ENCODE peak calls at places on chromosome 1, in six cellular contexts. One of them, this sample, is unnamed.
A peak's percentile ranks its signal among the peaks of the same experiment; 100 is the strongest.

GRCh38 chr1:77832889-77833288 is 53.4 kb downstream of the MIGA1 start:
- DNase-seq in GM12878: no peak
- DNase-seq in endothelial cell of umbilical vein: peak; percentile 90
- DNase-seq in A549: no peak
- DNase-seq in K562: no peak
- DNase-seq in HepG2: no peak
- DNase-seq in this sample: no peak

GRCh38 chr1:205977348-205978014 is 25.7 kb downstream of the RAB7B start:
- DNase-seq in endothelial cell of umbilical vein: peak; percentile 68
- DNase-seq in K562: peak; percentile 92
- DNase-seq in HepG2: peak; percentile 67
- DNase-seq in GM12878: peak; percentile 23
- DNase-seq in A549: peak; percentile 81
- DNase-seq in this sample: peak; percentile 83

GRCh38 chr1:229180161-229180560 is 90.8 kb upstream of the RAB4A start:
- DNase-seq in GM12878: no peak
- DNase-seq in A549: no peak
- DNase-seq in HepG2: no peak
- DNase-seq in endothelial cell of umbilical vein: no peak
- DNase-seq in K562: no peak
- DNase-seq in this sample: no peak

GRCh38 chr1:160352555-160352954 is 9.4 kb downstream of the NCSTN start:
- DNase-seq in GM12878: no peak
- DNase-seq in K562: no peak
- DNase-seq in A549: no peak
- DNase-seq in endothelial cell of umbilical vein: no peak
- DNase-seq in HepG2: no peak
- DNase-seq in this sample: no peak

GRCh38 chr1:21834094-21834493 is 22.0 kb downstream of the LDLRAD2 start:
- DNase-seq in HepG2: peak; percentile 24
- DNase-seq in endothelial cell of umbilical vein: no peak
- DNase-seq in A549: no peak
- DNase-seq in K562: no peak
- DNase-seq in GM12878: no peak
- DNase-seq in this sample: no peak

GRCh38 chr1:184970691-184971161 is 3.6 kb downstream of the NIBAN1 start:
- DNase-seq in GM12878: no peak
- DNase-seq in A549: no peak
- DNase-seq in HepG2: no peak
- DNase-seq in K562: no peak
- DNase-seq in endothelial cell of umbilical vein: no peak
- DNase-seq in this sample: no peak

GRCh38 chr1:54291276-54292014 is 91.5 kb downstream of the MRPL37 start:
- DNase-seq in HepG2: no peak
- DNase-seq in endothelial cell of umbilical vein: no peak
- DNase-seq in K562: no peak
- DNase-seq in A549: no peak
- DNase-seq in GM12878: no peak
- DNase-seq in this sample: no peak

GRCh38 chr1:40462956-40463590 is 12.8 kb downstream of the ZFP69B start:
- DNase-seq in K562: no peak
- DNase-seq in GM12878: no peak
- DNase-seq in A549: peak; percentile 11
- DNase-seq in HepG2: no peak
- DNase-seq in endothelial cell of umbilical vein: no peak
- DNase-seq in this sample: no peak

GRCh38 chr1:38784452-38785284 is 74.9 kb downstream of the RRAGC start:
- DNase-seq in endothelial cell of umbilical vein: no peak
- DNase-seq in GM12878: no peak
- DNase-seq in K562: peak; percentile 69
- DNase-seq in A549: no peak
- DNase-seq in HepG2: no peak
- DNase-seq in this sample: no peak

GRCh38 chr1:167305705-167306277 is 85.1 kb downstream of the POU2F1 start:
- DNase-seq in K562: no peak
- DNase-seq in HepG2: no peak
- DNase-seq in endothelial cell of umbilical vein: peak; percentile 39
- DNase-seq in A549: no peak
- DNase-seq in GM12878: no peak
- DNase-seq in this sample: no peak

GRCh38 chr1:53316742-53317650 is 10.9 kb downstream of the LRP8 start:
- DNase-seq in K562: no peak
- DNase-seq in endothelial cell of umbilical vein: no peak
- DNase-seq in HepG2: no peak
- DNase-seq in A549: no peak
- DNase-seq in GM12878: no peak
- DNase-seq in this sample: no peak

GRCh38 chr1:91166106-91166712 is 144.4 kb upstream of the ZNF644 start:
- DNase-seq in endothelial cell of umbilical vein: peak; percentile 53
- DNase-seq in K562: peak; percentile 71
- DNase-seq in HepG2: peak; percentile 56
- DNase-seq in A549: peak; percentile 61
- DNase-seq in GM12878: no peak
- DNase-seq in this sample: peak; percentile 62

GRCh38 chr1:22259581-22260282 is 116.8 kb upstream of the WNT4 start:
- DNase-seq in A549: peak; percentile 86
- DNase-seq in HepG2: no peak
- DNase-seq in K562: no peak
- DNase-seq in GM12878: no peak
- DNase-seq in endothelial cell of umbilical vein: no peak
- DNase-seq in this sample: no peak

GRCh38 chr1:163747261-163747660 is 425.5 kb downstream of the NUF2 start:
- DNase-seq in K562: no peak
- DNase-seq in HepG2: no peak
- DNase-seq in A549: no peak
- DNase-seq in GM12878: no peak
- DNase-seq in endothelial cell of umbilical vein: no peak
- DNase-seq in this sample: no peak

GRCh38 chr1:203278087-203278884 is 27.0 kb upstream of the BTG2 start:
- DNase-seq in endothelial cell of umbilical vein: peak; percentile 48
- DNase-seq in A549: no peak
- DNase-seq in GM12878: no peak
- DNase-seq in HepG2: no peak
- DNase-seq in K562: no peak
- DNase-seq in this sample: peak; percentile 45

GRCh38 chr1:173333581-173333980 is 126.5 kb upstream of the TNFSF4 start:
- DNase-seq in endothelial cell of umbilical vein: no peak
- DNase-seq in A549: no peak
- DNase-seq in K562: no peak
- DNase-seq in GM12878: peak; percentile 53
- DNase-seq in HepG2: no peak
- DNase-seq in this sample: no peak

GRCh38 chr1:25820247-25821111 is 725 bp downstream of the MTFR1L start:
- DNase-seq in K562: peak; percentile 79
- DNase-seq in GM12878: peak; percentile 50
- DNase-seq in A549: peak; percentile 32
- DNase-seq in endothelial cell of umbilical vein: peak; percentile 51
- DNase-seq in HepG2: peak; percentile 69
- DNase-seq in this sample: peak; percentile 88

GRCh38 chr1:184449916-184450315 is 63.1 kb downstream of the C1orf21 start:
- DNase-seq in K562: no peak
- DNase-seq in GM12878: no peak
- DNase-seq in A549: no peak
- DNase-seq in HepG2: no peak
- DNase-seq in endothelial cell of umbilical vein: no peak
- DNase-seq in this sample: no peak

GRCh38 chr1:172135923-172136610 is 284.4 kb upstream of the C1orf105 start:
- DNase-seq in endothelial cell of umbilical vein: peak; percentile 44
- DNase-seq in A549: no peak
- DNase-seq in GM12878: no peak
- DNase-seq in HepG2: no peak
- DNase-seq in K562: no peak
- DNase-seq in this sample: no peak

GRCh38 chr1:171431994-171432393 is 53.3 kb upstream of the PRRC2C start:
- DNase-seq in GM12878: no peak
- DNase-seq in K562: no peak
- DNase-seq in A549: no peak
- DNase-seq in HepG2: no peak
- DNase-seq in endothelial cell of umbilical vein: no peak
- DNase-seq in this sample: no peak

GRCh38 chr1:246210751-246211150 is 296.3 kb downstream of the SMYD3 start:
- DNase-seq in HepG2: no peak
- DNase-seq in GM12878: no peak
- DNase-seq in endothelial cell of umbilical vein: no peak
- DNase-seq in A549: no peak
- DNase-seq in K562: no peak
- DNase-seq in this sample: no peak

GRCh38 chr1:55720243-55720642 is 505.1 kb upstream of the USP24 start:
- DNase-seq in K562: no peak
- DNase-seq in A549: no peak
- DNase-seq in HepG2: no peak
- DNase-seq in endothelial cell of umbilical vein: no peak
- DNase-seq in GM12878: no peak
- DNase-seq in this sample: no peak

GRCh38 chr1:244048566-244049141 is 2.4 kb upstream of the ZBTB18 start:
- DNase-seq in HepG2: no peak
- DNase-seq in endothelial cell of umbilical vein: no peak
- DNase-seq in A549: no peak
- DNase-seq in K562: no peak
- DNase-seq in GM12878: no peak
- DNase-seq in this sample: peak; percentile 60

GRCh38 chr1:66505671-66506392 is 28.1 kb upstream of the SGIP1 start:
- DNase-seq in K562: no peak
- DNase-seq in HepG2: no peak
- DNase-seq in endothelial cell of umbilical vein: peak; percentile 86
- DNase-seq in A549: no peak
- DNase-seq in GM12878: no peak
- DNase-seq in this sample: no peak

GRCh38 chr1:184791199-184791935 is 36.7 kb upstream of the EDEM3 start:
- DNase-seq in endothelial cell of umbilical vein: peak; percentile 17
- DNase-seq in GM12878: no peak
- DNase-seq in HepG2: no peak
- DNase-seq in K562: no peak
- DNase-seq in A549: no peak
- DNase-seq in this sample: no peak

DNA sequence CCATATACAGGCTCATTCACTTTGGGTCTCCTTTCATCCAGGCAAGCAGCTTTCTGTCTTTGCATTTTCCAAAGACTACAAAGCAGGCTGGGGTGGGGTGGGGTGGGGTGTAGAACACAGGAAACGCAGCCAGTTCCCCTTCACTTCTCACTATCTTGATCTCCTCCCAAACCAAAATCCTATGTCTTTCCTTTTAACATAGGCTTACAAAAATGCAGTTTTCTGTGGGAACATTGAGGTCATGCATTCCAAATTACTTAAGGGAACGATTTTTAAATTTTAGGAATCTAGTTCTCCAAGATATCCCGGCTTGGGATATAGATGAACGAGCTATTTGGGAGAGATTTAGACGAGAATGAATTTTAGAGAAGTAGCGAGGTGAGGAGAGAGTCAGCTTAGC is 948 bp upstream of the STX12 start:
- DNase-seq in endothelial cell of umbilical vein: no peak
- DNase-seq in HepG2: no peak
- DNase-seq in K562: no peak
- DNase-seq in GM12878: no peak
- DNase-seq in A549: no peak
- DNase-seq in this sample: no peak
- H3K4me3 ChIP-seq in endothelial cell of umbilical vein: no peak overlapping the region
- H3K4me3 ChIP-seq in HepG2: peak overlapping the region; percentile 77
- H3K4me3 ChIP-seq in K562: no peak overlapping the region
- H3K4me3 ChIP-seq in GM12878: peak overlapping the region; percentile 46
- H3K4me3 ChIP-seq in A549: peak overlapping the region; percentile 84
- H3K4me3 ChIP-seq in this sample: peak overlapping the region; percentile 91

DNA sequence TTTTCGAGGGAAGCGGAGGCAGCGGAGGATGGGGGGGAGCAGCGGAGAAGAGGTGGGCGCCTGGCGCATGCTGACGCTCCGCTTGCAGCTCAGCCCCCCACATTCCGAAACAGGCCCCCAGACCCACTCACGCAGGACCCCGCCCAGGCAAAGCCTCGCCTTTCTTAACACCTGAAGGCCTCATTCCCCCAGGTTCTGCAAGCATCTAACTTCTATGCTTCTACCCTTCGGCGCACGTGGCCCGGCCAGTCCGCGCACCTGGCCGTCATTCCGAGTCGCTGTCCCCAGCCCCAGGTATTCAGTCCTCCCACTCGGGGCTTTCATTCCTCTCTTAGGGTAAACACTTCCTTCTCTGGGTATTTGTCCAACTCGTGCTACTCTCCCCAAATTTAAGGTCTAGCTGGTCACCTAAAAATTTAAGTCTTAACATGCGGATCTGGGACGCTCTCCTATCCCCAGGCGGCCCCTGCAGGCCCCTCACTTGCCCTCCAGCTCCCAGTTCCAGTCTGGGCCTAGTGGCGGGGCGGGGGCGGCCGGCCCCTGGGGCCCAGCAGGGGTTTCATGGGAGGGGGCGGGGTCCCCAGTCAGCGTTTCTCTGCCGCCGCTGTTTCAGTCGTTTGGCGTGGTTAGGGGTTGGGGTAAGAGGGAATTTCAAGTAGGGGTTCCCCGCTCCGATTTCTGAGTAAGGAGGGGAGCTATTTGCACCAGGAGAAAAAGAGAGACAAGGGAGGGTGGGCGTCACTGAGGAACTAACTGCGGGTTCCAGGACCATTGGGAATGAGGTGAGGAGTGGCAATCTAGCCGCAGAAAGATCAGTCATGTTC is 2.7 kb upstream of the ZBTB7B start:
- DNase-seq in GM12878: no peak
- DNase-seq in HepG2: peak; percentile 41
- DNase-seq in K562: peak; percentile 78
- DNase-seq in endothelial cell of umbilical vein: peak; percentile 31
- DNase-seq in A549: peak; percentile 50
- DNase-seq in this sample: peak; percentile 89
- TF ChIP-seq CTCF in GM12878: no peak
- TF ChIP-seq CTCF in HepG2: peak; percentile 27
- TF ChIP-seq CTCF in K562: no peak
- TF ChIP-seq CTCF in endothelial cell of umbilical vein: no peak
- TF ChIP-seq CTCF in A549: no peak
- TF ChIP-seq CTCF in this sample: no peak

GRCh38 chr1:45331436-45332345 is 5.0 kb downstream of the HPDL start:
- DNase-seq in HepG2: no peak
- DNase-seq in A549: no peak
- DNase-seq in K562: peak; percentile 2
- DNase-seq in endothelial cell of umbilical vein: no peak
- DNase-seq in GM12878: no peak
- DNase-seq in this sample: no peak

GRCh38 chr1:45335732-45336365 is 4.1 kb upstream of the TOE1 start:
- DNase-seq in GM12878: no peak
- DNase-seq in A549: no peak
- DNase-seq in HepG2: peak; percentile 96
- DNase-seq in K562: no peak
- DNase-seq in endothelial cell of umbilical vein: no peak
- DNase-seq in this sample: no peak

GRCh38 chr1:45337630-45338320 is 2.2 kb upstream of the TOE1 start:
- DNase-seq in A549: no peak
- DNase-seq in GM12878: no peak
- DNase-seq in HepG2: no peak
- DNase-seq in K562: no peak
- DNase-seq in endothelial cell of umbilical vein: no peak
- DNase-seq in this sample: no peak

GRCh38 chr1:45332346-45332720 is 5.6 kb downstream of the HPDL start:
- DNase-seq in A549: no peak
- DNase-seq in K562: no peak
- DNase-seq in HepG2: no peak
- DNase-seq in GM12878: no peak
- DNase-seq in endothelial cell of umbilical vein: no peak
- DNase-seq in this sample: no peak

GRCh38 chr1:45334308-45335245 is 5.4 kb upstream of the TOE1 start:
- DNase-seq in endothelial cell of umbilical vein: peak; percentile 61
- DNase-seq in GM12878: no peak
- DNase-seq in HepG2: no peak
- DNase-seq in A549: no peak
- DNase-seq in K562: no peak
- DNase-seq in this sample: peak; percentile 50
- TF ChIP-seq MYC in endothelial cell of umbilical vein: no peak
- TF ChIP-seq MYC in GM12878: no peak
- TF ChIP-seq MYC in HepG2: no peak
- TF ChIP-seq MYC in A549: no peak
- TF ChIP-seq MYC in K562: no peak
- TF ChIP-seq MYC in this sample: no peak

GRCh38 chr1:73104749-73105148 is 822.4 kb upstream of the NEGR1 start:
- DNase-seq in endothelial cell of umbilical vein: no peak
- DNase-seq in HepG2: no peak
- DNase-seq in GM12878: no peak
- DNase-seq in K562: no peak
- DNase-seq in A549: no peak
- DNase-seq in this sample: no peak
- H3K4me3 ChIP-seq in endothelial cell of umbilical vein: no peak overlapping the region
- H3K4me3 ChIP-seq in HepG2: no peak overlapping the region
- H3K4me3 ChIP-seq in GM12878: no peak overlapping the region
- H3K4me3 ChIP-seq in K562: no peak overlapping the region
- H3K4me3 ChIP-seq in A549: no peak overlapping the region
- H3K4me3 ChIP-seq in this sample: no peak overlapping the region